ENCODE peak calls at places on chromosomes 1 and 21, in five cellular contexts. F is esophagus squamous epithelium, N is colonic mucosa, R is astrocyte, P is GM23248. G is an unnamed sample.

GRCh38 chr1:71086331-71086730 is 5.5 kb upstream of the ZRANB2 start:
- DNase-seq in F (no peak), N (no peak), R (peak; percentile 77), P (peak; percentile 83), G (no peak)

GRCh38 chr21:32475162-32475812 is 62.8 kb downstream of the EVA1C start:
- DNase-seq in F (no peak), N (no peak), R (peak; percentile 73), P (peak; percentile 75), G (peak; percentile 28)

GRCh38 chr1:145994391-145995120 is 1.8 kb downstream of the TXNIP start:
- DNase-seq in F (no peak), N (no peak), R (no peak), P (peak; percentile 31), G (no peak)

GRCh38 chr1:46130144-46130543 is 2.3 kb downstream of the PIK3R3 start:
- DNase-seq in F (no peak), N (no peak), R (no peak), P (no peak), G (no peak)

GRCh38 chr1:65459397-65459768 is 38.9 kb downstream of the LEPR start:
- DNase-seq in F (no peak), N (no peak), R (no peak), P (peak; percentile 59), G (no peak)

GRCh38 chr1:79037085-79037484 is 30.6 kb upstream of the ADGRL4 start:
- DNase-seq in F (no peak), N (no peak), R (no peak), P (no peak), G (no peak)

GRCh38 chr1:208242829-208243521 is 1.2 kb downstream of the PLXNA2 start:
- DNase-seq in F (no peak), N (no peak), R (peak; percentile 21), P (peak; percentile 66), G (no peak)

GRCh38 chr1:238141295-238141694 is 250.6 kb upstream of the ZP4 start:
- DNase-seq in F (no peak), N (no peak), R (no peak), P (no peak), G (no peak)

GRCh38 chr21:42097860-42098259 is 26.7 kb downstream of the UMODL1 start:
- DNase-seq in F (no peak), N (peak; percentile 76), R (peak; percentile 98), P (peak; percentile 99), G (peak; percentile 82)

GRCh38 chr1:207838156-207839082 is 72.5 kb downstream of the CD34 start:
- DNase-seq in F (no peak), N (no peak), R (no peak), P (peak; percentile 38), G (no peak)

GRCh38 chr1:23274134-23274505 is 56.8 kb upstream of the HTR1D start:
- DNase-seq in F (no peak), N (no peak), R (no peak), P (no peak), G (no peak)

GRCh38 chr1:9539165-9539828 is at the start of gene SLC25A33:
- DNase-seq in F (peak; percentile 72), N (peak; percentile 99), R (peak; percentile 90), P (peak; percentile 98), G (peak; percentile 88)

GRCh38 chr1:9539829-9540550 is 725 bp downstream of the SLC25A33 start:
- DNase-seq in F (no peak), N (peak; percentile 56), R (peak; percentile 27), P (peak; percentile 84), G (peak; percentile 77)

GRCh38 chr1:9538669-9539164 is 548 bp upstream of the SLC25A33 start:
- DNase-seq in F (no peak), N (peak; percentile 38), R (no peak), P (no peak), G (no peak)

GRCh38 chr1:9544926-9545325 is 5.7 kb downstream of the SLC25A33 start:
- DNase-seq in F (no peak), N (no peak), R (no peak), P (no peak), G (no peak)

GRCh38 chr1:9542425-9542824 is 3.2 kb downstream of the SLC25A33 start:
- DNase-seq in F (no peak), N (peak; percentile 53), R (peak; percentile 46), P (peak; percentile 46), G (no peak)
- H3K4me3 ChIP-seq in F (no peak overlapping the region), N (no peak overlapping the region), R (no peak overlapping the region), P (no peak overlapping the region), G (no peak overlapping the region)

GRCh38 chr1:236491469-236492136 is 32.2 kb upstream of the LGALS8 start:
- DNase-seq in F (no peak), N (no peak), R (no peak), P (no peak), G (no peak)
- H3K4me1 ChIP-seq in F (no peaks in the 10 kb centered on the region), N (no peaks in the 10 kb centered on the region), R (no peaks in the 10 kb centered on the region), P (no peaks in the 10 kb centered on the region), G (no peaks in the 10 kb centered on the region)

GRCh38 chr1:100462291-100463040 is 75.5 kb upstream of the GPR88 start:
- DNase-seq in F (no peak), N (no peak), R (no peak), P (no peak), G (no peak)
- H3K4me3 ChIP-seq in F (no peak overlapping the region), N (no peak overlapping the region), R (no peak overlapping the region), P (no peak overlapping the region), G (no peak overlapping the region)

DNA sequence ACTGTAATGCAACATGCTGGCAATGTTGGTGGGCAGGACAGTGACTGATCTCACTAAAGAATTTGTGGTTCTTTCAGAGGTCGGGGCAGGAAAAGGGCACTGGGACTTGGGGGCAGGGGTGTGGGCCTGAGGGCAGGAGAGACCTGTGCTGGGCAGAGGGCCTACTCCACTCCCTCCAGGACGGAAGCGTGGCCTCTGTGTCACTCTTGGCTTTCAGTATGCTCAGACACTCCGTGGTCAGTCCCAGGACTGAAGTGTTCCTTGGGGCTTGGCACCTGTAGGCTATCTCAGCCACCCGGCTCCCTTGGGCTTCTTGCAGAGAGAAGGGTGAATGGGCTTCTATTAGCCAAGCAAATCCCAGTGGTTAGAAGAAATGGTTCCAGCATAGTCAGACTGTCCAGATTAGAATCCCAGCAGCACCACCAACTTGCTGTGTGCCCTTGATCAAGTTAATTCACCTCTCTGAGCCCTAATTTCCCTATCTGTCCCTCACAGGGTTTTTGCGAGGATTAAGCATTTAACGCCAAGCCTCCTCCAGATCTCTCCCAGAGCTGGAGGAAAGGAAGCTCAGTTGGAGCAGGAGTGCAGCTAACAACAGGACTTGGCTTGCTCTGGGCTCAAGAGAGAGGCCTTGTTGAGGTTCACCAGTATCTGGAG is 57.5 kb upstream of the LRP8 start:
- DNase-seq in F (no peak), N (no peak), R (no peak), P (no peak), G (no peak)
- H3K4me1 ChIP-seq in F (no peaks in the 10 kb centered on the region), N (no peaks in the 10 kb centered on the region), R (peaks cover 16% of the 10 kb centered on the region), P (peaks cover 7% of the 10 kb centered on the region), G (no peaks in the 10 kb centered on the region)

GRCh38 chr1:85278853-85279314 is 2.5 kb upstream of the BCL10 start:
- DNase-seq in F (no peak), N (peak; percentile 86), R (peak; percentile 94), P (peak; percentile 95), G (no peak)

GRCh38 chr1:85280636-85281035 is 4.2 kb upstream of the BCL10 start:
- DNase-seq in F (no peak), N (no peak), R (no peak), P (no peak), G (no peak)

GRCh38 chr1:85277802-85278201 is 1.4 kb upstream of the BCL10 start:
- DNase-seq in F (no peak), N (no peak), R (no peak), P (no peak), G (no peak)

GRCh38 chr1:85277027-85277625 is 694 bp upstream of the BCL10 start:
- DNase-seq in F (no peak), N (no peak), R (no peak), P (no peak), G (no peak)

DNA sequence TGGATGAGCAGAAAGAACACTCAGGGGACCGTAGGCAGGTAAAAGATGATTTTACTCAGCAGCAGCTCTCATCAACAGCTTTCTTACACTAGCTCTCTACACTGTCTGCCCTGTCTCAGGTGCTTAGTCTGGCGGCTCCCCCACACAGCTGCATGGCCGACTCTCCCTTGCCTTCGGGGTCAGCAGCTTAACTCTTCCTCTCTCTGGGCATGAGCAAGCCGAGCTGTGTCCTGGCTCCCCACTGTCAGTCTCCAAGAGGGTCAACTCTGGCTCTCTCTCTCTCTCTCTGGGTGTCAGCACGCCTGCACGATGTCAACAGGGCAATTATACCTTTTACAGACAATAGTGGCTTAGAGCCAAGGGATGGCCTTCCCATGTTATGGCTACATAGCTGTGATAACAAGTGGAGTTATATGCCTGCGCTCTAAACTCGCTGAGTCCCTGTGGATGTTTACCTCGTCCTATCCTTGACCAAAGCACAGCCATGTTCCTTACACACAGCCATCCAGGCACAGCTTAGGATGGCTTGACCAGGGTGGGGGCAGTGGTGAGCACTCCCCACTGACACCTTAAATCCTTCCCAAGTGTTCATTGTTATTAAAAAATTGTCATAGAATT is 3.1 kb upstream of the BCL10 start:
- DNase-seq in F (no peak), N (peak; percentile 57), R (no peak), P (no peak), G (no peak)
- H3K4me3 ChIP-seq in F (no peak overlapping the region), N (no peak overlapping the region), R (peak overlapping the region; percentile 36), P (peak overlapping the region; percentile 60), G (no peak overlapping the region)

GRCh38 chr1:193565971-193566577 is 379.7 kb upstream of the B3GALT2 start:
- DNase-seq in F (no peak), N (no peak), R (no peak), P (no peak), G (no peak)

GRCh38 chr1:193568451-193568985 is 382.1 kb upstream of the B3GALT2 start:
- DNase-seq in F (no peak), N (no peak), R (no peak), P (no peak), G (no peak)

GRCh38 chr1:193569096-193569495 is 382.7 kb upstream of the B3GALT2 start:
- DNase-seq in F (no peak), N (no peak), R (no peak), P (no peak), G (no peak)

GRCh38 chr1:193567937-193568336 is 381.5 kb upstream of the B3GALT2 start:
- DNase-seq in F (no peak), N (no peak), R (no peak), P (no peak), G (no peak)

DNA sequence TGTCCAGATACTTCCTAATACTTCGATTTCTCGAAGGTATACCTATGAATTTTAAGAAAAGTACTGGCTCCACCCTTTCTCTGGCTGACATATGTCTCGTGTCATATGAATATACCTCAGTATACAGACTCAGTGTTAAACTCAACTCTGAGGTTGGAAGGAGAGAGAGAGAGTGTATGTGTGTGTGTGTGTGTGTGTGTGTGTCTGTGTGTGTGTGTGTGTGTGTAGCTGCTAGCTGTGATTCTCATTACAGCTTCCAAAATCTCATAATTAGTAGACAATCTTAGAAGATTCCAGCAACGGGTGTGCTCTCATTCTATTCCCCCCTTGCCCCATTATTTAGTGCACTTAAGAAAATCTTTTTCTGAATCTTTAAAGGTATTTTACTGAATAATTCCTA is 380.3 kb upstream of the B3GALT2 start:
- DNase-seq in F (no peak), N (no peak), R (no peak), P (no peak), G (no peak)
- H3K4me1 ChIP-seq in F (no peaks in the 10 kb centered on the region), N (no peaks in the 10 kb centered on the region), R (no peaks in the 10 kb centered on the region), P (peaks cover 12% of the 10 kb centered on the region), G (no peaks in the 10 kb centered on the region)

G was measured in ascending aorta.